ENCODE peak calls at places on chromosomes 1 and 21, in six cellular contexts. J is BJ, Q is mammary epithelial cell, F is epithelial cell of esophagus, T is heart left ventricle, Z is IMR-90. D is an unnamed sample.

GRCh38 chr1:227316941-227317540 is 1.3 kb downstream of the CDC42BPA start:
- DNase-seq in F (peak; percentile 42), Z (peak; percentile 31), J (no peak), T (no peak), Q (peak; percentile 32), D (no peak)

GRCh38 chr21:39588884-39589283 is 23.9 kb upstream of the B3GALT5 start:
- DNase-seq in Q (no peak), F (no peak), T (no peak), J (no peak), Z (no peak), D (no peak)

GRCh38 chr1:5273280-5274003 is 619.0 kb downstream of the AJAP1 start:
- DNase-seq in T (no peak), J (no peak), Q (no peak), F (no peak), Z (no peak), D (no peak)

GRCh38 chr1:203168256-203168786 is 7.3 kb downstream of the MYBPH start:
- DNase-seq in F (no peak), T (peak; percentile 20), Z (no peak), J (no peak), Q (no peak), D (no peak)

GRCh38 chr1:107228704-107229103 is 87.9 kb downstream of the NTNG1 start:
- DNase-seq in J (no peak), F (peak; percentile 92), Z (peak; percentile 11), T (no peak), Q (peak; percentile 93), D (no peak)

GRCh38 chr21:27779604-27780003 is 812.7 kb upstream of the ADAMTS5 start:
- DNase-seq in J (no peak), Z (no peak), Q (no peak), F (no peak), T (no peak), D (no peak)

GRCh38 chr1:43835141-43836021 is 98.2 kb upstream of the ARTN start:
- DNase-seq in T (no peak), F (peak; percentile 43), Q (peak; percentile 94), Z (peak; percentile 88), J (peak; percentile 89), D (no peak)

GRCh38 chr1:222181191-222181590 is 366.7 kb downstream of the HHIPL2 start:
- DNase-seq in T (no peak), J (no peak), Q (no peak), Z (no peak), F (no peak), D (no peak)

GRCh38 chr1:218705911-218706893 is 361.1 kb downstream of the TGFB2 start:
- DNase-seq in Z (peak; percentile 97), Q (peak; percentile 99), T (no peak), F (peak; percentile 88), J (peak; percentile 95), D (no peak)

GRCh38 chr1:187010571-187011309 is 182.0 kb downstream of the PLA2G4A start:
- DNase-seq in J (no peak), Z (peak; percentile 24), F (peak; percentile 66), Q (peak; percentile 64), T (no peak), D (no peak)

GRCh38 chr1:230067441-230067870 is 418 bp downstream of the GALNT2 start:
- DNase-seq in J (no peak), Z (no peak), T (no peak), F (peak; percentile 38), Q (peak; percentile 47), D (peak; percentile 35)

GRCh38 chr1:53544731-53545515 is 85.7 kb downstream of the DMRTB1 start:
- DNase-seq in Z (no peak), F (no peak), Q (no peak), T (peak; percentile 27), J (no peak), D (no peak)

GRCh38 chr1:208374391-208374941 is 130.3 kb upstream of the PLXNA2 start:
- DNase-seq in T (no peak), F (no peak), Z (no peak), Q (no peak), J (no peak), D (no peak)

GRCh38 chr1:151820940-151821339 is 10.7 kb downstream of the RORC start:
- DNase-seq in Z (no peak), J (no peak), Q (no peak), F (no peak), T (no peak), D (no peak)

GRCh38 chr21:39430457-39430856 is 15.1 kb downstream of the LCA5L start:
- DNase-seq in Z (no peak), J (no peak), Q (no peak), T (no peak), F (no peak), D (no peak)

GRCh38 chr1:28602536-28603439 is 10.7 kb downstream of the RAB42 start:
- DNase-seq in T (no peak), Z (peak; percentile 82), F (peak; percentile 76), Q (peak; percentile 78), J (no peak), D (peak; percentile 56)

DNA sequence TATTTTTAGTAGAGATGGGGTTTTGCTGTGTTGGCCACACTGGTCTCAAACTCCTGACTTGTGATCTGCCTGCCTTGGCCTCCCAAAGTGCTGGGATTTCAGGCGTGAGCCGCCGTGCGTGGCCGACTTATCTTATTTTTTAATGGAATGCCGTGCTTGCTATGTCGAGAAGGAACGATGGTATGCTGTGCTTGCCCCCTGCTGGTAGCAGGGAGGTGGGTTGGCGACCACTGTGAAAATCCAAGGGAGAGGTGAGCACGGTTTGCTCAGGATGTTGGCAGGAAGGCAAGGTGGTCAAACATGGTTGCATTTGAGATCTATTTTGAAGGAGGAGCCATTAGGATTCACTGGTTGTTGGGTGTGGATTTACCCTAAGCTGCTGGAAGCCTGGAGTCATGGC is 45.8 kb upstream of the RCC2 start:
- DNase-seq in T (no peak), F (peak; percentile 51), J (no peak), Z (peak; percentile 10), Q (no peak), D (no peak)
- TF ChIP-seq CTCF in T (peak; percentile 46), F (peak; percentile 56), J (peak; percentile 37), Z (peak; percentile 42), Q (peak; percentile 40), D (peak; percentile 7)

DNA sequence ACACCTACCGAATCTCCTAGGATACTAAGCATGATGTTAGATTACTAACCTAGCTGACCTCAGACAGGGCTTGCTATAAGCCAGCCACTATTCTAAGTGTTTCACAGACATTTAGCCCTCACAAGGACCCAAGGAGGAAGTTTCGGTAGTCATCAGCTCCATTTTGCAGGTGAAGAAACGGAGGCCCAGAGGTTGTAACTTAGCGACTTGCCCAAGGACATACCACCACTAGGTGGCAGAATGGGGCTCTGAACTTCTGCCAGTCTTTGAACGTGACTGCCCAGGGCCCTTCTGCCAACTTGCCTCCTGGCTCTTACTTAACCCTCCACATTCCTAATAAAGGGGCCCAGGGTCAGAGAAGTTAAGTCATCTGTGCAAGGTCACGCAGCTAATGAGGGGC is 283.5 kb downstream of the C1orf94 start:
- DNase-seq in Q (no peak), F (peak; percentile 15), Z (no peak), J (no peak), T (no peak), D (peak; percentile 67)
- TF ChIP-seq CTCF in Q (peak; percentile 41), F (peak; percentile 22), Z (no peak), J (peak; percentile 28), T (peak; percentile 50), D (peak; percentile 66)

GRCh38 chr1:90964444-90965035 is 57.3 kb downstream of the ZNF644 start:
- DNase-seq in Q (peak; percentile 13), F (peak; percentile 29), T (no peak), J (no peak), Z (peak; percentile 21), D (no peak)
- TF ChIP-seq CTCF in Q (peak; percentile 27), F (no peak), T (peak; percentile 42), J (peak; percentile 29), Z (peak; percentile 54), D (peak; percentile 37)

DNA sequence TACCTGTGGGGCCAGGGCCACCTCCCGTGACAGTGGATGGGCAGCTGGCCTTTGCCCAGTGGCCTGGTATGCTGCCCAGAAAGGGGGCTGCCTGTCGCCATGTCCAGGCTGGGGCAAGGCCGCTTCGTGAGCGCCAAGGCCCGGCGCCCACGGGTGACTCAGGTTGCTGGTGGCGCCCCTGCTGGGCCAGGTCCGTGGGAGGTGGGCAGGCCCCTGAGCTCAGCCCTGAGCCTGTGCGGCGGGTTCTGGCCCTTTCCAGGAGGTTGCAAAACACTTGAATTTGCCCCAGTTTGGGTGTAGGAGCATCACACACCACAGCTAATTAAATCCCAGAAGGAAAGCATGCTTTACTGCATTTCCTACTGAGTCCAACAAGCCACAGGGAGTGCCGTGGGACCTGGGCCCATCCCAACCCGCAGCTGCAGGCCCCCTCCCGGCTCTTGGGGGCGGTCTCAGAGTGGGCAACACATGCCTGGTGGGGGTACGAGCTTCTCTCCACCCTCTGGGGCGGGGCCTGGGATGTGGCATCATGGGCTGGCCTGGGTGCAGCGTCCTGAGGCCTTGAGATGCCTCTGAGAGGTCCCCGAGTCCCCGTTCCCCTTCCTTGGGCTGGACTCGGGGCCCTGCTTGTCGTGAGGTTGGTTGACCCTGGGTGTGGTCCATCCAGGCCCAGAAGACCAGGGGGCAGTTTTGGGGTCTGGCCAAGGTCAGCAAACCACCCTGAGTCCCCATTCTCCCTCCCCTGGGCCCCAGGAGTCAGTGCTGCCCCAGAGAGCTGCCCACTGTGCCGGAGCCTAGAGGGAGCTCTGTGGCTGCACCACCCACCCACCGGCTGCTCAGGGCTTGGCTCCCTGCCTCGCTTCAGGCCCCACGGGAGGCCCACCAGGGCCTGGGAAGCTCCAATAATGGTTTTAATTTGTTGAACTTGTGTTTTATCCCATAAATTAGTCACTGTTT is 160.0 kb downstream of the PEX14 start:
- DNase-seq in T (peak; percentile 73), Q (peak; percentile 63), F (peak; percentile 48), Z (no peak), J (no peak), D (no peak)
- TF ChIP-seq CTCF in T (no peak), Q (no peak), F (no peak), Z (no peak), J (no peak), D (no peak)

DNA sequence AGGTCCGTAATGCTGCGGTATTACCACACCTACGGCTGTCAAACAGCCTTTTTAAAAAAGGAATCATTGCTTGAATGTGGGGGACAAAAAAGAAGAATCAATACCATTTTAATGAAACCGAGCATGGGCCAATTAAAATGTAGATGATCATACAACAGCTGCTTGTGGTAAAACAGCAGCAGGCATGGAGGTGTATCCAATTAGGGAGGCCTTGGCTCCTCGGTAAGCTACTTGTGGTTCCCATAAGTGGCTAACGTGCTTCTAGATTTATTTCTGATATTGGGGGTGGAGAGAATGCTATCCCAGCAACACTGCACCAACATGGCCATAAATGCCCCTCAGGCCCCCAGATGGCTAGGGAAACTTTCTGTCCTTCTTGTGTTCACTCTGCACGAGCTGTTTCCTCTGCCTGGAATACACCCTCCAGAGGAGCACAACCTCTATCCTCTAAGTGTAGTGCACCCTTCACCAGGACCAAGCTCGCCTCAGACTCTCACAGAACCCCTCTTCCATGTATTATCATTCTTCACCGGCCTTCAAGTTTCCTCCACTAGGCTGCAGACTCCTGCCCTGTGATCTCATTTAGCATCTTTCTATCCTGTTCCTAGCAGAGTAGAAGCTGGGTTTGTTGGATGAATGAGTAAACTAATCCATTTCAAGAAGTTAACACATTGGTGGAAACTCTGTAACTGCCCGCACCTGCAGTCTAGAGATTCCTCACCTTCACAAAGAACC is 1.6 kb downstream of the PTPN14 start:
- DNase-seq in Q (peak; percentile 49), J (no peak), Z (peak; percentile 62), T (no peak), F (peak; percentile 44), D (no peak)
- TF ChIP-seq CTCF in Q (peak; percentile 18), J (peak; percentile 56), Z (peak; percentile 41), T (no peak), F (peak; percentile 37), D (no peak)

GRCh38 chr1:233572896-233573295 is 41.0 kb upstream of the KCNK1 start:
- DNase-seq in T (no peak), F (no peak), Q (no peak), J (no peak), Z (no peak), D (no peak)
- TF ChIP-seq CTCF in T (no peak), F (no peak), Q (no peak), J (no peak), Z (no peak), D (no peak)

D was measured in GM10248.